ENCODE peak calls at places on chromosomes 16 and 17, in five cellular contexts. Y is NT2/D1, B is HepG2, K is GM12878, J is H1. R is an unnamed sample.

GRCh38 chr17:39096435-39097158 is 54.8 kb downstream of the PLXDC1 start:
- DNase-seq in Y (no peak), B (no peak), K (no peak), J (no peak), R (no peak)

GRCh38 chr17:55285340-55286301 is 20.9 kb downstream of the HLF start:
- DNase-seq in Y (no peak), B (peak), K (no peak), J (no peak), R (no peak)

GRCh38 chr16:9091867-9092281 is 430 bp downstream of the HAPSTR1 start:
- DNase-seq in Y (no peak), B (no peak), K (no peak), J (peak), R (peak)

GRCh38 chr16:64238576-64238975 is 883.3 kb downstream of the CDH11 start:
- DNase-seq in Y (no peak), B (no peak), K (no peak), J (no peak), R (no peak)

GRCh38 chr17:73304971-73305786 is 6.6 kb downstream of the CDC42EP4 start:
- DNase-seq in Y (no peak), B (no peak), K (no peak), J (peak), R (peak)

GRCh38 chr16:53304334-53304733 is 129.9 kb upstream of the RBL2 start:
- DNase-seq in Y (no peak), B (no peak), K (no peak), J (no peak), R (no peak)

GRCh38 chr16:13153696-13154095 is 252.3 kb downstream of the SHISA9 start:
- DNase-seq in Y (no peak), B (no peak), K (no peak), J (no peak), R (no peak)

GRCh38 chr17:42407289-42407836 is 15.7 kb downstream of the CAVIN1 start:
- DNase-seq in Y (no peak), B (peak), K (no peak), J (peak), R (peak)

GRCh38 chr17:11430766-11431165 is 167.5 kb upstream of the DNAH9 start:
- DNase-seq in Y (no peak), B (no peak), K (no peak), J (no peak), R (no peak)

GRCh38 chr16:1363501-1364041 is 11.8 kb downstream of the GNPTG start:
- DNase-seq in Y (peak), B (peak), K (no peak), J (peak), R (peak)

GRCh38 chr17:14833201-14833773 is 431.8 kb downstream of the PMP22 start:
- DNase-seq in Y (no peak), B (no peak), K (no peak), J (no peak), R (no peak)

GRCh38 chr16:84933774-84934571 is 77.4 kb downstream of the ZDHHC7 start:
- DNase-seq in Y (no peak), B (peak), K (no peak), J (no peak), R (no peak)

GRCh38 chr16:81511371-81511770 is 66.8 kb downstream of the CMIP start:
- DNase-seq in Y (no peak), B (peak), K (no peak), J (no peak), R (no peak)

GRCh38 chr17:17724991-17725852 is 44.0 kb downstream of the RAI1 start:
- DNase-seq in Y (no peak), B (no peak), K (no peak), J (peak), R (no peak)

GRCh38 chr17:39754161-39754957 is 16.6 kb downstream of the GRB7 start:
- DNase-seq in Y (no peak), B (peak), K (peak), J (peak), R (peak)

GRCh38 chr17:15883617-15884111 is 61.3 kb upstream of the ADORA2B start:
- DNase-seq in Y (no peak), B (no peak), K (no peak), J (no peak), R (no peak)

DNA sequence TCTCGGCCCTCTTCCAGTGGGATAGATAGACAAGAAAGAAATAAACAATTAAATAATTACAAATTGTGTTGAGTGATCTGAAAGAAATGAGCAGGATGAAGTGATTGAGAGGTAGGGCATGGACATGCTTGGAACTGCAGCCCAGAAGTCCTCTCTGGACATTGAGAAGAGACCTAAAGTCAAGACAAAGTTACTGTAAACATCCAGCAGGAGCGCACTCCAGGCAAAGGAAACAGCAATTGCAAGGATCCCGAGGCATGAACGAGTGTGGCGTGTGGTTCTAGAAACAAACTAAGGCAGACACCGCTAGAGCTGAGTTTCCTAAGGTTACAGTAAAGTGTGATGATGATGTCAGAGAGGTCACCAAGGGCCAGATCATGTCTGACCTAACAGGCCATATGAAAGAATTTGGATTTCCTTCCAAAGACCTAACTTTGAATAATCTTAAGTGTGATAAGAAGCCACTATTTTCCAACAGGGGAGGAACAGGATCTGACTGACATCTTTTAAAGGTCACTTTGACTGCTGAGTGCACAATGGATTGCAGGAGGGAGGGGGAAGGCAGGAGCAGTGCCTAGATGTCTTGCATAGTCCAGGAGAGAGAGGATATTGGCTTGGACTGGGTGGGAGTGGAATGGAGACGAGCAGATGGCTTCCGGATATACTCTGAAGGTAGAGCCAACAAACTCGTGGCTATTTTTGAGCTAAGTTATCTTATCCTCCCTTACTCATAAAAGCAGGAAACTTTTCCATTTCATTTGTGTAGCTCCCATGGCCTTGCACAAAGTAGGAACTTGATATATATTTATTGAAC is 19.0 kb downstream of the ABCC12 start:
- DNase-seq in Y (no peak), B (no peak), K (no peak), J (no peak), R (no peak)
- TF ChIP-seq SUZ12 in Y (no peak), B (no peak), K (no peak), J (no peak), R (no peak)

GRCh38 chr17:3557768-3558583 is at the start of gene TRPV3:
- DNase-seq in Y (no peak), B (no peak), K (peak), J (no peak), R (no peak)
- TF ChIP-seq SUZ12 in Y (no peak), B (no peak), K (no peak), J (no peak), R (no peak)

GRCh38 chr16:88731699-88732098 is 25.4 kb downstream of the CTU2 start:
- DNase-seq in Y (no peak), B (no peak), K (no peak), J (no peak), R (peak)
- TF ChIP-seq SUZ12 in Y (no peak), B (no peak), K (no peak), J (no peak), R (no peak)

DNA sequence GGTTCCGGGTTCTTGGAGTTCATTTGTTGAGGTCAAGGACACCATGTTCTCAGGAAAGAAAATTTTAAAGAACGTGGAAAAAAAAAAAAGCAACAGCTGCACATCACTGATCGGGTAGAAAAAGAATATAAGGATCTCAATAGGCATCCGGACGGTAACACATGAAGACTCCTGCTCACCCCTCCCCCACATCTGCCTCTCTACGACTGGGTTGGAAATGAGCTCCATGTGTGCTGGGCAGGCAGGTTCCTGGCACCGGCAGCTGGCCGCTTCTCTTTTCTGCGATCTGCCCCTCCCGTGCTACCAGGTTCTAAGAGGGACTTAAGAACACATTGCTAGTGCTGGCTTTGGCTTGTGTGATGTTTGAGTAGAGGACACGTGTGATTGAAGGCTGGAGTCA is 115.4 kb downstream of the AATF start:
- DNase-seq in Y (no peak), B (no peak), K (no peak), J (no peak), R (no peak)
- TF ChIP-seq SUZ12 in Y (no peak), B (no peak), K (no peak), J (no peak), R (no peak)

GRCh38 chr16:19215705-19216104 is 47.7 kb downstream of the SYT17 start:
- DNase-seq in Y (no peak), B (no peak), K (no peak), J (no peak), R (no peak)

GRCh38 chr16:19213885-19214284 is 45.8 kb downstream of the SYT17 start:
- DNase-seq in Y (no peak), B (peak), K (no peak), J (no peak), R (no peak)

GRCh38 chr16:19212059-19212458 is 44.0 kb downstream of the SYT17 start:
- DNase-seq in Y (no peak), B (no peak), K (no peak), J (no peak), R (no peak)

GRCh38 chr16:19210968-19211367 is 42.9 kb downstream of the SYT17 start:
- DNase-seq in Y (no peak), B (no peak), K (peak), J (no peak), R (no peak)

GRCh38 chr16:19210175-19210924 is 42.3 kb downstream of the SYT17 start:
- DNase-seq in Y (no peak), B (no peak), K (peak), J (no peak), R (no peak)
- TF ChIP-seq SUZ12 in Y (no peak), B (no peak), K (no peak), J (no peak), R (no peak)

DNA sequence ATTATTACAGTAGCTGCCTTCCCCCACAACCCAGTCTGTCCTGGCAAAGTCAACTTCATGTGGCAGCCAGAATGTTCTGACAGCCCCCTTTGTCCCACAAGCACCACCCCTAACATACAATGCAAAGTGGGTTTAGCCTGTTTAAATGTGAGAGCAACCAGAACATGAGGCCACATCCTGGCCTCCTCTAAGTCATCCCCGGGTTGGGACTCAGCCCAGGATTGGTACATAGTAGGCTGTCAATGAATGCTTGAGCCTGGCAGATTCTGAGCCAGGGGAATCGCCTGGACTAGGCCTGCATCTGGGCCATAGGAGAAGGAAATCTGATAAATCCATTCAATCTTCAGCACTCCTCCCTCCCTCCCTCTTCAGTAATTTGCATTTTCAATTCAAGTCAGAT is 4.3 kb upstream of the ITGA3 start:
- DNase-seq in Y (no peak), B (no peak), K (no peak), J (no peak), R (no peak)
- TF ChIP-seq SUZ12 in Y (no peak), B (no peak), K (no peak), J (no peak), R (no peak)

GRCh38 chr17:75721463-75722011 is 278 bp downstream of the ITGB4 start:
- DNase-seq in Y (no peak), B (no peak), K (no peak), J (peak), R (no peak)

GRCh38 chr17:75722076-75722475 is 817 bp downstream of the ITGB4 start:
- DNase-seq in Y (no peak), B (no peak), K (no peak), J (no peak), R (no peak)

GRCh38 chr17:75723201-75723930 is 2.1 kb downstream of the ITGB4 start:
- DNase-seq in Y (no peak), B (no peak), K (no peak), J (no peak), R (no peak)

GRCh38 chr17:75724016-75725003 is 3.1 kb downstream of the ITGB4 start:
- DNase-seq in Y (no peak), B (no peak), K (no peak), J (no peak), R (no peak)

GRCh38 chr17:75722542-75723095 is 1.4 kb downstream of the ITGB4 start:
- DNase-seq in Y (no peak), B (no peak), K (no peak), J (no peak), R (no peak)
- TF ChIP-seq SUZ12 in Y (no peak), B (no peak), K (no peak), J (no peak), R (no peak)